ENCODE peak calls at places on chromosomes 3 and 15, in six cellular contexts. One of them, this sample, is unnamed. For H3K4me1, the result is how much of the 10 kb centered on the place peaks cover.

GRCh38 chr3:127420825-127421224 is 133.0 kb upstream of the PRR20G start:
- DNase-seq in GM23248: no peak
- DNase-seq in OCI-LY7: no peak
- DNase-seq in cardiac muscle cell: peak
- DNase-seq in mesenchymal stem cell: no peak
- DNase-seq in CD4-positive, CD25-positive, alpha-beta regulatory T cell: no peak
- DNase-seq in this sample: no peak

GRCh38 chr3:111547645-111548044 is 5.6 kb downstream of the CD96 start:
- DNase-seq in OCI-LY7: peak
- DNase-seq in mesenchymal stem cell: no peak
- DNase-seq in cardiac muscle cell: no peak
- DNase-seq in GM23248: no peak
- DNase-seq in CD4-positive, CD25-positive, alpha-beta regulatory T cell: peak
- DNase-seq in this sample: peak

GRCh38 chr3:56942523-56942922 is 117.9 kb upstream of the SPATA12 start:
- DNase-seq in CD4-positive, CD25-positive, alpha-beta regulatory T cell: no peak
- DNase-seq in cardiac muscle cell: no peak
- DNase-seq in GM23248: no peak
- DNase-seq in mesenchymal stem cell: no peak
- DNase-seq in OCI-LY7: no peak
- DNase-seq in this sample: no peak

GRCh38 chr3:51163051-51163450 is 222.0 kb upstream of the MANF start:
- DNase-seq in GM23248: peak
- DNase-seq in mesenchymal stem cell: no peak
- DNase-seq in OCI-LY7: no peak
- DNase-seq in CD4-positive, CD25-positive, alpha-beta regulatory T cell: no peak
- DNase-seq in cardiac muscle cell: no peak
- DNase-seq in this sample: no peak

GRCh38 chr3:158520433-158520832 is 50.6 kb upstream of the MLF1 start:
- DNase-seq in GM23248: no peak
- DNase-seq in cardiac muscle cell: no peak
- DNase-seq in OCI-LY7: no peak
- DNase-seq in mesenchymal stem cell: no peak
- DNase-seq in CD4-positive, CD25-positive, alpha-beta regulatory T cell: no peak
- DNase-seq in this sample: no peak

GRCh38 chr3:181699171-181699903 is 12.4 kb upstream of the SOX2 start:
- DNase-seq in mesenchymal stem cell: no peak
- DNase-seq in GM23248: no peak
- DNase-seq in OCI-LY7: no peak
- DNase-seq in cardiac muscle cell: no peak
- DNase-seq in CD4-positive, CD25-positive, alpha-beta regulatory T cell: no peak
- DNase-seq in this sample: no peak

GRCh38 chr3:52455283-52456168 is at the start of gene NISCH:
- DNase-seq in OCI-LY7: peak
- DNase-seq in CD4-positive, CD25-positive, alpha-beta regulatory T cell: peak
- DNase-seq in cardiac muscle cell: peak
- DNase-seq in mesenchymal stem cell: peak
- DNase-seq in GM23248: peak
- DNase-seq in this sample: peak

GRCh38 chr3:58783845-58784244 is 117.3 kb upstream of the FAM3D start:
- DNase-seq in OCI-LY7: no peak
- DNase-seq in mesenchymal stem cell: no peak
- DNase-seq in GM23248: no peak
- DNase-seq in cardiac muscle cell: no peak
- DNase-seq in CD4-positive, CD25-positive, alpha-beta regulatory T cell: no peak
- DNase-seq in this sample: no peak

GRCh38 chr15:71116942-71117341 is 1.7 kb downstream of the THSD4 start:
- DNase-seq in GM23248: no peak
- DNase-seq in CD4-positive, CD25-positive, alpha-beta regulatory T cell: no peak
- DNase-seq in mesenchymal stem cell: no peak
- DNase-seq in OCI-LY7: no peak
- DNase-seq in cardiac muscle cell: no peak
- DNase-seq in this sample: no peak

GRCh38 chr15:70258369-70259029 is 160.8 kb upstream of the TLE3 start:
- DNase-seq in mesenchymal stem cell: no peak
- DNase-seq in CD4-positive, CD25-positive, alpha-beta regulatory T cell: peak
- DNase-seq in OCI-LY7: peak
- DNase-seq in cardiac muscle cell: no peak
- DNase-seq in GM23248: peak
- DNase-seq in this sample: peak

GRCh38 chr15:86915811-86916331 is 836.2 kb downstream of the AGBL1 start:
- DNase-seq in CD4-positive, CD25-positive, alpha-beta regulatory T cell: no peak
- DNase-seq in OCI-LY7: peak
- DNase-seq in GM23248: peak
- DNase-seq in mesenchymal stem cell: peak
- DNase-seq in cardiac muscle cell: peak
- DNase-seq in this sample: no peak

GRCh38 chr3:53236112-53236841 is 19.5 kb downstream of the TKT start:
- DNase-seq in mesenchymal stem cell: peak
- DNase-seq in CD4-positive, CD25-positive, alpha-beta regulatory T cell: no peak
- DNase-seq in OCI-LY7: no peak
- DNase-seq in GM23248: peak
- DNase-seq in cardiac muscle cell: peak
- DNase-seq in this sample: no peak

GRCh38 chr3:54366007-54366406 is 243.7 kb downstream of the CACNA2D3 start:
- DNase-seq in OCI-LY7: no peak
- DNase-seq in mesenchymal stem cell: no peak
- DNase-seq in CD4-positive, CD25-positive, alpha-beta regulatory T cell: no peak
- DNase-seq in GM23248: no peak
- DNase-seq in cardiac muscle cell: no peak
- DNase-seq in this sample: no peak

GRCh38 chr3:30294241-30294667 is 312.1 kb upstream of the TGFBR2 start:
- DNase-seq in cardiac muscle cell: no peak
- DNase-seq in mesenchymal stem cell: peak
- DNase-seq in OCI-LY7: no peak
- DNase-seq in CD4-positive, CD25-positive, alpha-beta regulatory T cell: no peak
- DNase-seq in GM23248: peak
- DNase-seq in this sample: no peak

DNA sequence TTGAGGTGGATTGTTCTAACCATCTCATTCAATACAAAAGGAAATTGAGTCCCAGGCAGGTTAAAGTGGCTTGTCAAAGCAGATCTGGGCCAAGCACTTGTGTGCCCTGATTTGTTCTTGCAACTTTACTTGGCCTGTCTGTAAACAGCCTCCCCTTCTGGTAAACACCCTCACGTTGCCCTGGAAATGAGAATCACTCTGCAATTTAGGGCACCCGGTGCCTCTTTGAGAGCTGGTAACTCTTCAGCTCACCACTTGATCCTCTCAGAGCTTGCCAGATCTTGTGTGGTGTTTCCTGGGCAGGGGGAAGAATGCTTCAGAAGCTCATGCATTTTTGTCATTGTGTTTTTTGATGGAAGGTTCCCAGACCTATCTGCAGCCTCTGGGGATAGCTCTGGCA is 11.2 kb downstream of the MED12L start:
- DNase-seq in mesenchymal stem cell: no peak
- DNase-seq in GM23248: no peak
- DNase-seq in CD4-positive, CD25-positive, alpha-beta regulatory T cell: no peak
- DNase-seq in cardiac muscle cell: peak
- DNase-seq in OCI-LY7: no peak
- DNase-seq in this sample: no peak
- H3K4me1 ChIP-seq in mesenchymal stem cell: under half
- H3K4me1 ChIP-seq in GM23248: under half
- H3K4me1 ChIP-seq in CD4-positive, CD25-positive, alpha-beta regulatory T cell: under half
- H3K4me1 ChIP-seq in cardiac muscle cell: under half
- H3K4me1 ChIP-seq in OCI-LY7: under half
- H3K4me1 ChIP-seq in this sample: under half

GRCh38 chr15:49468440-49468839 is 45.4 kb downstream of the FGF7 start:
- DNase-seq in GM23248: peak
- DNase-seq in OCI-LY7: no peak
- DNase-seq in cardiac muscle cell: no peak
- DNase-seq in CD4-positive, CD25-positive, alpha-beta regulatory T cell: no peak
- DNase-seq in mesenchymal stem cell: peak
- DNase-seq in this sample: no peak
- H3K4me3 ChIP-seq in GM23248: peak
- H3K4me3 ChIP-seq in OCI-LY7: no peak
- H3K4me3 ChIP-seq in cardiac muscle cell: no peak
- H3K4me3 ChIP-seq in CD4-positive, CD25-positive, alpha-beta regulatory T cell: no peak
- H3K4me3 ChIP-seq in mesenchymal stem cell: peak
- H3K4me3 ChIP-seq in this sample: no peak

GRCh38 chr15:98906712-98907083 is 100.9 kb downstream of the PGPEP1L start:
- DNase-seq in OCI-LY7: no peak
- DNase-seq in CD4-positive, CD25-positive, alpha-beta regulatory T cell: no peak
- DNase-seq in mesenchymal stem cell: peak
- DNase-seq in GM23248: peak
- DNase-seq in cardiac muscle cell: peak
- DNase-seq in this sample: no peak

GRCh38 chr15:98905981-98906711 is 101.4 kb downstream of the PGPEP1L start:
- DNase-seq in mesenchymal stem cell: no peak
- DNase-seq in CD4-positive, CD25-positive, alpha-beta regulatory T cell: no peak
- DNase-seq in OCI-LY7: no peak
- DNase-seq in GM23248: peak
- DNase-seq in cardiac muscle cell: no peak
- DNase-seq in this sample: no peak

GRCh38 chr15:98901438-98901837 is 106.2 kb downstream of the PGPEP1L start:
- DNase-seq in OCI-LY7: no peak
- DNase-seq in CD4-positive, CD25-positive, alpha-beta regulatory T cell: no peak
- DNase-seq in GM23248: no peak
- DNase-seq in mesenchymal stem cell: peak
- DNase-seq in cardiac muscle cell: no peak
- DNase-seq in this sample: no peak

GRCh38 chr15:98903377-98904018 is 104.1 kb downstream of the PGPEP1L start:
- DNase-seq in CD4-positive, CD25-positive, alpha-beta regulatory T cell: no peak
- DNase-seq in GM23248: peak
- DNase-seq in cardiac muscle cell: no peak
- DNase-seq in mesenchymal stem cell: peak
- DNase-seq in OCI-LY7: no peak
- DNase-seq in this sample: no peak

GRCh38 chr15:98904466-98905048 is 103.0 kb downstream of the PGPEP1L start:
- DNase-seq in GM23248: peak
- DNase-seq in CD4-positive, CD25-positive, alpha-beta regulatory T cell: no peak
- DNase-seq in mesenchymal stem cell: peak
- DNase-seq in cardiac muscle cell: no peak
- DNase-seq in OCI-LY7: peak
- DNase-seq in this sample: no peak
- H3K4me1 ChIP-seq in GM23248: half or more
- H3K4me1 ChIP-seq in CD4-positive, CD25-positive, alpha-beta regulatory T cell: under half
- H3K4me1 ChIP-seq in mesenchymal stem cell: under half
- H3K4me1 ChIP-seq in cardiac muscle cell: under half
- H3K4me1 ChIP-seq in OCI-LY7: under half
- H3K4me1 ChIP-seq in this sample: under half

GRCh38 chr3:70597312-70597711 is 284.9 kb upstream of the MDFIC2 start:
- DNase-seq in cardiac muscle cell: no peak
- DNase-seq in GM23248: no peak
- DNase-seq in CD4-positive, CD25-positive, alpha-beta regulatory T cell: no peak
- DNase-seq in mesenchymal stem cell: no peak
- DNase-seq in OCI-LY7: no peak
- DNase-seq in this sample: no peak
- H3K4me3 ChIP-seq in cardiac muscle cell: no peak
- H3K4me3 ChIP-seq in GM23248: no peak
- H3K4me3 ChIP-seq in CD4-positive, CD25-positive, alpha-beta regulatory T cell: no peak
- H3K4me3 ChIP-seq in mesenchymal stem cell: no peak
- H3K4me3 ChIP-seq in OCI-LY7: no peak
- H3K4me3 ChIP-seq in this sample: no peak

GRCh38 chr15:101064795-101065569 is 145.8 kb downstream of the LRRK1 start:
- DNase-seq in mesenchymal stem cell: no peak
- DNase-seq in cardiac muscle cell: no peak
- DNase-seq in CD4-positive, CD25-positive, alpha-beta regulatory T cell: no peak
- DNase-seq in OCI-LY7: no peak
- DNase-seq in GM23248: no peak
- DNase-seq in this sample: no peak

GRCh38 chr15:101065570-101066221 is 146.5 kb downstream of the LRRK1 start:
- DNase-seq in CD4-positive, CD25-positive, alpha-beta regulatory T cell: no peak
- DNase-seq in mesenchymal stem cell: no peak
- DNase-seq in OCI-LY7: no peak
- DNase-seq in cardiac muscle cell: no peak
- DNase-seq in GM23248: no peak
- DNase-seq in this sample: no peak

GRCh38 chr15:101067660-101068522 is 148.7 kb downstream of the LRRK1 start:
- DNase-seq in mesenchymal stem cell: peak
- DNase-seq in cardiac muscle cell: no peak
- DNase-seq in CD4-positive, CD25-positive, alpha-beta regulatory T cell: no peak
- DNase-seq in GM23248: no peak
- DNase-seq in OCI-LY7: no peak
- DNase-seq in this sample: no peak

GRCh38 chr15:101068523-101068960 is 149.4 kb downstream of the LRRK1 start:
- DNase-seq in OCI-LY7: no peak
- DNase-seq in GM23248: no peak
- DNase-seq in cardiac muscle cell: no peak
- DNase-seq in CD4-positive, CD25-positive, alpha-beta regulatory T cell: no peak
- DNase-seq in mesenchymal stem cell: no peak
- DNase-seq in this sample: no peak

DNA sequence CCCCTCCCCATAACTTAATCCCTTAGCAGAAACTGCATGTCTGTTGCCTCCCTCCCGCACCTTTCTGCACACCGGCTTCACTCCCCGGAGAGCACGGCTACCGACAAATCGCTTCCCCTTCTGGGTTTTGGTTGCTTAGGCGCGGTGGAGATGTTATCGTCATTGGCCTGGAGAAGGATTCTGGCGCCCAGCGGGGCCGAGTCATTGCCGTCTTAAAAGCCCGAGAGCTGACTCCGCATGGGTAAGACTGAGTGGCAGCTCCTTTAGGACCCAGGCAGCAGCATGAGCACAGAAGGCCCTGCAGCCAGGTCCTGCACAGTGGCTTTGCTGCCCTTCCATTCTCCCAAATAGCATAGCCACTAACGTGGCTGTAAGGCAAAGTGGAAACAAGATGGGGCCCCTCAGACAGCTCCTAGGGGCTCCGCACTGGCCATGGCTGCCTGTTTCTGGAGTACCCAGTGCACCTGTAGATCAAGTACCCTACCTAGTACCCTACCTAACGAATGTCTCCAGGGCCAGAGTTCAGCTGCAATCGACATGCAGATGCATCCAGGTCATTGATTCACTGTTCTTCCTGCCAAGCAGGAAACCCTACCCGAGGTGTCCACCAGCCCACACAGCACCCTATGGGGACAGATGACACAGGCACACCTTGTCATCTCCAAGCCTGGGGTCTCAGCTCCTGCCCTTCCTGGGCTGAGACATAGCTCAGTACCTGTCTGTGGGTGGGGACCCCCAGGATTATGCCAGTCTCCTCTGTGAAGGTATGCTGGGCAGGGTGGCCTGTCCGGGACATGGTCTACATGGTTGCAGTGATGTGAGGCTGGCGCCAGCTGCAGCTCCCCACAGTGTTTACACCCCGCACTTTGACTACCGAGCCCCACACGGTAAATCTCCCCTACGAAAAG is 147.6 kb downstream of the LRRK1 start:
- DNase-seq in GM23248: no peak
- DNase-seq in OCI-LY7: no peak
- DNase-seq in mesenchymal stem cell: no peak
- DNase-seq in cardiac muscle cell: no peak
- DNase-seq in CD4-positive, CD25-positive, alpha-beta regulatory T cell: no peak
- DNase-seq in this sample: no peak
- H3K4me1 ChIP-seq in GM23248: under half
- H3K4me1 ChIP-seq in OCI-LY7: under half
- H3K4me1 ChIP-seq in mesenchymal stem cell: under half
- H3K4me1 ChIP-seq in cardiac muscle cell: under half
- H3K4me1 ChIP-seq in CD4-positive, CD25-positive, alpha-beta regulatory T cell: under half
- H3K4me1 ChIP-seq in this sample: under half

GRCh38 chr3:186241910-186242821 is 119.9 kb downstream of the DGKG start:
- DNase-seq in mesenchymal stem cell: peak
- DNase-seq in GM23248: peak
- DNase-seq in OCI-LY7: peak
- DNase-seq in cardiac muscle cell: peak
- DNase-seq in CD4-positive, CD25-positive, alpha-beta regulatory T cell: no peak
- DNase-seq in this sample: peak
- H3K4me3 ChIP-seq in mesenchymal stem cell: peak
- H3K4me3 ChIP-seq in GM23248: no peak
- H3K4me3 ChIP-seq in OCI-LY7: no peak
- H3K4me3 ChIP-seq in cardiac muscle cell: no peak
- H3K4me3 ChIP-seq in CD4-positive, CD25-positive, alpha-beta regulatory T cell: no peak
- H3K4me3 ChIP-seq in this sample: no peak

GRCh38 chr15:90611157-90611556 is 81.4 kb downstream of the CRTC3 start:
- DNase-seq in OCI-LY7: no peak
- DNase-seq in cardiac muscle cell: no peak
- DNase-seq in GM23248: no peak
- DNase-seq in CD4-positive, CD25-positive, alpha-beta regulatory T cell: no peak
- DNase-seq in mesenchymal stem cell: no peak
- DNase-seq in this sample: no peak
- H3K4me1 ChIP-seq in OCI-LY7: under half
- H3K4me1 ChIP-seq in cardiac muscle cell: under half
- H3K4me1 ChIP-seq in GM23248: under half
- H3K4me1 ChIP-seq in CD4-positive, CD25-positive, alpha-beta regulatory T cell: under half
- H3K4me1 ChIP-seq in mesenchymal stem cell: under half
- H3K4me1 ChIP-seq in this sample: under half